ENCODE peak calls at places on chromosomes 16 and 17, in four cellular contexts. D is GM12878, I is SK-N-MC, X is GM12891. J is an unnamed sample.

GRCh38 chr17:29177871-29178749 is 2.1 kb downstream of the MYO18A start:
- DNase-seq in D (no peak), X (no peak), I (no peak), J (no peak)

GRCh38 chr16:9092282-9092962 is 978 bp downstream of the HAPSTR1 start:
- DNase-seq in I (no peak), D (no peak), X (peak; percentile 21), J (no peak)

GRCh38 chr16:86065711-86066110 is 166.7 kb downstream of the IRF8 start:
- DNase-seq in D (no peak), I (no peak), X (no peak), J (no peak)

GRCh38 chr16:49341706-49342105 is 31.9 kb upstream of the C16orf78 start:
- DNase-seq in X (no peak), D (no peak), I (no peak), J (peak; percentile 21)

GRCh38 chr16:82192665-82193064 is 22.6 kb upstream of the MPHOSPH6 start:
- DNase-seq in I (no peak), D (no peak), X (no peak), J (no peak)

GRCh38 chr17:2779545-2779944 is 16.7 kb upstream of the RAP1GAP2 start:
- DNase-seq in X (no peak), D (no peak), I (no peak), J (no peak)

GRCh38 chr17:15918661-15919259 is 26.2 kb upstream of the ADORA2B start:
- DNase-seq in I (no peak), D (no peak), X (no peak), J (no peak)

GRCh38 chr16:26447570-26447969 is 619.2 kb upstream of the C16orf82 start:
- DNase-seq in X (no peak), D (no peak), I (no peak), J (no peak)

GRCh38 chr17:17710355-17710727 is 29.1 kb downstream of the RAI1 start:
- DNase-seq in I (no peak), X (no peak), D (no peak), J (no peak)

GRCh38 chr17:17711708-17712141 is 30.5 kb downstream of the RAI1 start:
- DNase-seq in I (no peak), D (no peak), X (no peak), J (no peak)

GRCh38 chr17:17712268-17712924 is 31.1 kb downstream of the RAI1 start:
- DNase-seq in D (peak; percentile 68), I (no peak), X (peak; percentile 67), J (no peak)

GRCh38 chr17:17709815-17710321 is 28.6 kb downstream of the RAI1 start:
- DNase-seq in D (no peak), I (no peak), X (no peak), J (no peak)

GRCh38 chr17:17710728-17711541 is 29.7 kb downstream of the RAI1 start:
- DNase-seq in D (no peak), X (no peak), I (no peak), J (no peak)
- TF ChIP-seq POLR2AphosphoS5 in D (no peak), X (no peak), I (no peak), J (peak; percentile 76)

DNA sequence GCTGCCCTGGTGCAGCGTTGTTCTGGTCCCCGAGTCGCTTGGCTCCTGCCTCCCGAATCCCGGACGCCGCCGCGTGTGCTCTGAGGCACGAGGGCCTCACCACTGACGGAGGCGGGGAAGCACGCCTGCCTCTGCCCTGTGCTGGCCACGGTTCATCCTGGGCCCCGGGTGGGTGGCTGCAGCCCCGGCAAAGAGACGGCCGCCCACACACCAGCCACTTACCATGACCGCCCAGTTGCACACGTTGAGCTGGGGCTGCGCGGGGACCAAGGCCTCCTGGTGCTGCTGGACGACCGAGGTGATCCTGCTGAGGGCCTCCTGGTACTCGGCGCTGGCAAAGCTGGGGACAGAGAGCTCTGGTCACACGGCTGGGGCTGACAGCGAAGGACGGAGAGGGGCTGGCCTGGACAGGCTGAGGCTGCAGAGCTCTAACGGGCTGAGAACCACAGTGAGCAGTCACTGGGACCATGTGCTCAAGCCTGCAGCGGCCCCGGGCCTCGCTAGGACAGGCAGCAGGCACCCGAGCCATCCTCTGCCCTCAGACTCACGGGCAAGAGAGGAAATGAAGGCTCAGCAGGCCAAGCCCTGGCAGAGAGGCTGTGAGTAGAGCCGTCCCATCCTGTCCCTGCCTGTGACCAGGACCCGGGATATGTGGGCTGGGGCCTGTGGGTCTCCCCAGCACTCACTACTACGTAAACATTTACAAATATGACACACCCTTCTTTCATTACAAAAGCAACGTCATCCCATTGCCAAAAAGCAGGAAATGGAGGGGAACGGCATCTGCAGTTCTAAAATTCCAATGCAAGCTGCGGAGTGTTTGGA is 6.3 kb upstream of the APRT start:
- DNase-seq in I (no peak), X (no peak), D (no peak), J (no peak)
- TF ChIP-seq POLR2AphosphoS5 in I (no peak), X (no peak), D (no peak), J (no peak)

GRCh38 chr17:67246648-67247415 is 1.8 kb upstream of the HELZ start:
- DNase-seq in I (no peak), X (no peak), D (peak; percentile 89), J (no peak)
- TF ChIP-seq POLR2AphosphoS5 in I (no peak), X (no peak), D (no peak), J (no peak)

GRCh38 chr17:50507871-50508572 is at the start of gene MYCBPAP:
- DNase-seq in D (peak; percentile 28), X (peak; percentile 86), I (no peak), J (peak; percentile 94)
- TF ChIP-seq POLR2AphosphoS5 in D (no peak), X (peak; percentile 61), I (no peak), J (peak; percentile 63)

DNA sequence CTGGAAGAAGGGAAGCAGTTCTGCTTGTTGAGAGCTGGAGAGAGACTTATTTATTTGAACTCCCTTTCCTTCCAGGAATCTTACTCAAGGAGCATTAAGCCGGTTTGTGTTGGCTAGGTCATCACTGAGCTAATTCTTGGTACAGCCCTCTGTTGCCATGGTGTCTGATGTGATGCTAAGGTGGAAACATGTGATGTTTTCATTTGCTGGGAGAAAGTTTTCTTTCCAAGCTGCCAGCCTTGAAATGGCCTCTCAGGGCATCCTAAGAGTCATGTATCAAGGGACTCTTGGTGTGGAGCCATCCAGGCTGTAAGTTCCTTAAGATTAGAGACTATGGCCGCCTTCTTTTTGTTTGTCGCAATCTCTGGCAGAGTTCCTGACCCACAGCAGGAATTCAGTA is 4.2 kb downstream of the PSKH1 start:
- DNase-seq in X (no peak), D (no peak), I (no peak), J (no peak)
- TF ChIP-seq POLR2AphosphoS5 in X (no peak), D (no peak), I (no peak), J (no peak)

GRCh38 chr17:76501018-76501826 is at the start of gene RHBDF2:
- DNase-seq in I (no peak), X (peak; percentile 94), D (peak; percentile 62), J (peak; percentile 95)
- TF ChIP-seq POLR2AphosphoS5 in I (peak; percentile 57), X (peak; percentile 33), D (peak; percentile 57), J (peak; percentile 66)